ENCODE peak calls at places on chromosomes 13 and 19, in eight cellular contexts. K, N, O, C, G, L, Y and A are unnamed samples.

GRCh38 chr19:11361771-11362731 is 6.8 kb downstream of the PLPPR2 start:
- DNase-seq in C (no peak), L (peak), N (no peak), O (no peak), Y (no peak), K (no peak), G (no peak), A (no peak)

GRCh38 chr13:114256547-114256946 is 21.9 kb downstream of the CDC16 start:
- DNase-seq in G (no peak), N (no peak), O (no peak), C (no peak), Y (no peak), K (no peak), L (no peak), A (no peak)

GRCh38 chr13:57992416-57992815 is 360.9 kb downstream of the PCDH17 start:
- DNase-seq in N (no peak), O (no peak), K (peak), Y (no peak), G (no peak), L (no peak), C (no peak), A (no peak)

GRCh38 chr13:30607908-30608307 is 9.8 kb upstream of the USPL1 start:
- DNase-seq in O (no peak), G (no peak), C (no peak), K (peak), L (no peak), Y (no peak), N (no peak), A (no peak)

GRCh38 chr13:49814551-49815270 is 22.2 kb upstream of the KPNA3 start:
- DNase-seq in G (no peak), C (no peak), O (no peak), Y (no peak), K (no peak), N (no peak), L (no peak), A (no peak)

GRCh38 chr13:39422845-39423565 is 180.0 kb downstream of the LHFPL6 start:
- DNase-seq in K (no peak), L (no peak), Y (no peak), G (peak), C (no peak), N (no peak), O (no peak), A (no peak)

GRCh38 chr13:75038315-75038881 is 443.6 kb downstream of the TBC1D4 start:
- DNase-seq in O (no peak), L (no peak), C (no peak), G (no peak), K (no peak), Y (no peak), N (no peak), A (no peak)

GRCh38 chr13:34308725-34309124 is 490.8 kb downstream of the RFC3 start:
- DNase-seq in N (no peak), K (peak), L (no peak), O (no peak), C (no peak), G (no peak), Y (no peak), A (no peak)

GRCh38 chr13:68304287-68304893 is 1074.3 kb upstream of the PCDH9 start:
- DNase-seq in G (peak), L (no peak), O (no peak), C (peak), K (peak), Y (no peak), N (no peak), A (peak)

GRCh38 chr13:26785845-26786630 is 25.5 kb upstream of the GPR12 start:
- DNase-seq in L (peak), G (peak), C (peak), N (no peak), K (no peak), Y (peak), O (peak), A (no peak)

GRCh38 chr13:75830842-75831241 is 194.7 kb downstream of the LMO7 start:
- DNase-seq in C (no peak), O (no peak), G (peak), K (peak), N (no peak), Y (no peak), L (no peak), A (no peak)

GRCh38 chr13:110965038-110965754 is 50.3 kb upstream of the ANKRD10 start:
- DNase-seq in K (peak), L (no peak), N (no peak), Y (no peak), O (no peak), G (peak), C (no peak), A (no peak)

GRCh38 chr19:4911314-4911713 is 2.0 kb downstream of the UHRF1 start:
- DNase-seq in N (no peak), G (no peak), Y (no peak), C (no peak), K (peak), L (no peak), O (no peak), A (no peak)

GRCh38 chr19:7679017-7679720 is 1.5 kb upstream of the TRAPPC5 start:
- DNase-seq in O (no peak), N (peak), G (no peak), L (no peak), Y (no peak), C (no peak), K (no peak), A (peak)

GRCh38 chr19:2479556-2480194 is 3.7 kb downstream of the GADD45B start:
- DNase-seq in K (no peak), C (no peak), O (no peak), N (no peak), Y (no peak), G (no peak), L (no peak), A (no peak)

GRCh38 chr13:25901460-25902376 is 150.1 kb downstream of the SHISA2 start:
- DNase-seq in G (peak), N (no peak), C (no peak), K (peak), Y (no peak), L (no peak), O (no peak), A (no peak)

GRCh38 chr19:47097396-47098217 is 16.0 kb downstream of the ZC3H4 start:
- DNase-seq in N (peak), K (peak), G (peak), L (no peak), C (no peak), Y (peak), O (no peak), A (peak)
- TF ChIP-seq CTCF in N (no peak), K (no peak), G (no peak), L (no peak), C (no peak), Y (no peak), O (no peak), A (no peak)

GRCh38 chr13:106083620-106084350 is 451.7 kb downstream of the EFNB2 start:
- DNase-seq in G (peak), C (peak), Y (no peak), O (peak), K (peak), L (peak), N (peak), A (peak)
- TF ChIP-seq CTCF in G (peak), C (peak), Y (no peak), O (peak), K (peak), L (peak), N (peak), A (peak)

GRCh38 chr19:52600639-52601024 is 30.5 kb downstream of the ZNF701 start:
- DNase-seq in O (peak), L (no peak), Y (peak), G (no peak), N (peak), K (no peak), C (peak), A (no peak)

GRCh38 chr19:52602931-52603330 is 32.8 kb downstream of the ZNF701 start:
- DNase-seq in G (peak), O (no peak), N (no peak), K (peak), C (no peak), L (no peak), Y (no peak), A (no peak)

GRCh38 chr19:52599241-52599640 is 29.2 kb downstream of the ZNF701 start:
- DNase-seq in L (no peak), N (no peak), Y (no peak), O (no peak), C (no peak), K (no peak), G (no peak), A (no peak)

GRCh38 chr19:52603558-52604207 is 33.6 kb downstream of the ZNF701 start:
- DNase-seq in N (no peak), C (no peak), L (no peak), Y (no peak), O (no peak), K (peak), G (peak), A (no peak)

GRCh38 chr19:52601025-52601973 is 31.2 kb downstream of the ZNF701 start:
- DNase-seq in K (peak), G (peak), N (peak), Y (peak), L (peak), O (peak), C (peak), A (peak)
- TF ChIP-seq CTCF in K (peak), G (peak), N (peak), Y (peak), L (peak), O (peak), C (peak), A (peak)

GRCh38 chr13:92175330-92175729 is 776.9 kb downstream of the GPC5 start:
- DNase-seq in O (peak), Y (no peak), K (peak), N (peak), L (peak), C (peak), G (peak), A (peak)
- TF ChIP-seq CTCF in O (peak), Y (no peak), K (peak), N (peak), L (peak), C (no peak), G (peak), A (peak)

GRCh38 chr19:45346449-45346848 is 5.9 kb downstream of the KLC3 start:
- DNase-seq in L (peak), K (no peak), O (peak), C (no peak), Y (no peak), N (no peak), G (no peak), A (no peak)
- TF ChIP-seq CTCF in L (peak), K (no peak), O (no peak), C (no peak), Y (no peak), N (no peak), G (no peak), A (peak)

DNA sequence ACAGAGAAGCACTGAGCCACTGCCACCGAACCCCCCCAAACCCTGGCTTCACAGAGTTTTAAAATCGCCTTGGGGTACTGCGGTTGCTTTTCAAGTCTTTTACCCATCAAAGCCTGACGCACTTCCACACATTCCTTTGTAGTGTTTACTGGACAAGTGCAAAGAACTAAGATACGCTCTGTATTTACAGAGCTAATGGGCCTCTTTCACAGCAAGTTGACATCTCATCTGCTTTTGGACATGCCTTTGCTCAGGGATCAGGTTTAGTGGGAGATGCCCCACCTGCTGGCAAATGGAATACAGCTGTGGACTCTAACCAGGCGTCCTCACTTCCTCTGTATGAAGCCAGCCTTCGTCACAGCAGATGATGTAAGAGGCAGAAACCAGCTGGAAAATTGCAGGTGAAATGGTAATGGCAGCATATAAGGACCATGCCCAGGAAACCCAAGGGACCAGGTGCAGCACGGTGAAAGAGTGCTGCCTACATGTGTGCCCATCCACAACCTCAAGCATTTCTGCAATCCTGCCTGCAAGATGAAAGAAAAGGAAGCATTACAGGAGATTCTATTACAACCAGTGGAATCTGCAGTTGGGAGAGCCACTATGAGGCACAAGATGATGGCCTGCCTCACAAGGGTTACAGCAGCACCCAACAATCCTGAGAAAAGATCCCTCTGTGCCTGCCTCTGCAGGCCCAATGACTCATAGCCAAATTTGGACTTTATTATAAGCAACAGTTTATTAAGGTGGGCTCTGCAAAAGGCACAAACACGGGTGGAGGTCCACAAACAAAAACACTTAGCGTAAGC is 34.7 kb downstream of the BRD4 start:
- DNase-seq in L (no peak), G (peak), C (no peak), K (peak), Y (no peak), O (peak), N (no peak), A (peak)
- TF ChIP-seq CTCF in L (peak), G (peak), C (no peak), K (peak), Y (no peak), O (peak), N (no peak), A (peak)

DNA sequence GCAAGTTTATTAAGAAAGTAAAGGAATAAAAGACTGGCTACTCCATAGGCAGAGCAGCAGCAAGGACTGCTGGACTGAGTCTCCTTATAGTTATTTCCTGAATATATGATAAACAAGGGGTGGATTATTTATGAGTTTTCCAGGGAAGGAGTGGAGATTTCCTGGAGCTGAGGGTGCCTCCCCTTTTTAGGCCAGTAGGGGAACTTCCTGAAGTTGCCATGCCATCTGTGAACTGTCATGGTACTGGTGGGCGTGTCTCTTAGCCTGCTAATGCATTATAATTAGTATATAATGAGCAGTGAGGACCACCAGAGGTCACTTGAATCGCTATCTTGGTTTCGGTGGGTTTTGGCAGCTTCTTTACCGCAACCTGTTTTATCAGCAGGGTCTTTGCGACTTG is 13.5 kb downstream of the ZSCAN5A start:
- DNase-seq in Y (no peak), C (no peak), L (no peak), N (no peak), G (no peak), K (no peak), O (no peak), A (peak)
- TF ChIP-seq CTCF in Y (no peak), C (peak), L (peak), N (peak), G (peak), K (no peak), O (no peak), A (peak)

DNA sequence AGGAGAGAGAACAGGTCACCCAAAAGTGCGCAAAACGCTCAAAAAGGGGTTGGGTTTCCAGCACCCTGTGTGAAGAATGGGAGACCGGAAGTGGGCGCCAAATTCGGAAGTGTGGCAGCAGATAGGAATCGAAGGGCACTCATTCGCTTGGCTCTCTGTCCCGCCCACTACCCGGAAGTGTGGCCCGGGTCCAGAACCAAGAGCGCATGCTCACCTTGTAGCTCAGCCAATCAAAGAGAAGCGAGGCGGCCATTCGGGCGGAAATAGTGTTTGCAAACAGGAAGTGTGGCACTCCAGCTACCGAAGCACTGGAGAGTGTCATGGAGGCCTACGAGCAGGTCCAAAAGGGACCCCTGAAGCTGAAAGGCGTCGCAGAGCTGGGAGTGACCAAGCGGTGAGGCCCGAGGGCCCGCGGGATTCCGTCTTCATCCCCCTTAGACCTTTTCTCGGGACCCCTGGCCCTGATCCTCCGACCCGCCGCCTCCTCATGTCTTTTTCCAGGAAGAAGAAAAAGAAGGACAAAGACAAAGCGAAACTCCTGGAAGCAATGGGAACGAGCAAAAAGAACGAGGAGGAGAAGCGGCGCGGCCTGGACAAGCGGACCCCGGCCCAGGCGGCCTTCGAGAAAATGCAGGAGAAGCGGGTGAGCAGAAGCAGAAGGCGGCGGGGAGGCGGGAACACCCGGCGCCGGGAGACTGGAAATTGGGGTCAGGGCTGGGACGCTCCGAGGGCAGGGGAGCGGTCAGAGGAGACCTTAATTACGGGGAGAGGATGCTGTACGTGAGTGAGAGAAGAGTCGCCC is at the start of gene FAM32A:
- DNase-seq in L (peak), C (peak), K (peak), G (peak), Y (peak), N (peak), O (peak), A (peak)
- TF ChIP-seq CTCF in L (peak), C (no peak), K (peak), G (peak), Y (peak), N (peak), O (peak), A (peak)